ENCODE peak calls at places on chromosome 18, in nine cellular contexts. I is GM12878; V is naive thymus-derived CD4-positive, alpha-beta T cell; C is right lobe of liver; B is IMR-90; O is brain microvascular endothelial cell; F is neural progenitor cell; Y is heart left ventricle; N is colonic mucosa. M is an unnamed sample.

GRCh38 chr18:34543356-34543755 is 166.7 kb upstream of the DTNA start:
- DNase-seq in I (no peak), V (no peak), C (no peak), B (no peak), O (no peak), F (no peak), Y (no peak), N (no peak), M (no peak)

GRCh38 chr18:56475250-56475649 is 163.1 kb downstream of the TXNL1 start:
- DNase-seq in I (no peak), V (no peak), C (no peak), B (no peak), O (no peak), F (no peak), Y (no peak), N (no peak), M (no peak)

GRCh38 chr18:61398961-61399632 is 65.9 kb downstream of the CDH20 start:
- DNase-seq in I (no peak), V (no peak), C (no peak), B (peak), O (peak), F (no peak), Y (no peak), N (no peak), M (peak)

GRCh38 chr18:73201940-73202339 is 334.2 kb upstream of the NETO1 start:
- DNase-seq in I (no peak), V (no peak), C (no peak), B (peak), O (peak), F (no peak), Y (no peak), N (no peak), M (peak)

GRCh38 chr18:43596106-43596712 is 318.9 kb upstream of the SYT4 start:
- DNase-seq in I (no peak), V (no peak), C (no peak), B (peak), O (no peak), F (peak), Y (no peak), N (no peak), M (no peak)

GRCh38 chr18:36628435-36629094 is 200.2 kb downstream of the TPGS2 start:
- DNase-seq in I (no peak), V (no peak), C (no peak), B (peak), O (peak), F (no peak), Y (no peak), N (no peak), M (peak)

GRCh38 chr18:47689386-47689785 is 241.1 kb downstream of the SMAD2 start:
- DNase-seq in I (no peak), V (no peak), C (no peak), B (no peak), O (no peak), F (peak), Y (no peak), N (no peak), M (no peak)

GRCh38 chr18:45850021-45850420 is 24.5 kb downstream of the SIGLEC15 start:
- DNase-seq in I (peak), V (no peak), C (no peak), B (no peak), O (peak), F (peak), Y (no peak), N (no peak), M (no peak)

GRCh38 chr18:46856975-46857374 is 60.3 kb downstream of the PIAS2 start:
- DNase-seq in I (no peak), V (no peak), C (no peak), B (no peak), O (no peak), F (no peak), Y (no peak), N (no peak), M (no peak)

GRCh38 chr18:50879302-50880107 is 587 bp downstream of the ME2 start:
- DNase-seq in I (no peak), V (peak), C (no peak), B (peak), O (peak), F (no peak), Y (peak), N (peak), M (no peak)

GRCh38 chr18:77119101-77119850 is 13.3 kb downstream of the MBP start:
- DNase-seq in I (no peak), V (no peak), C (peak), B (no peak), O (no peak), F (no peak), Y (no peak), N (peak), M (no peak)

GRCh38 chr18:63648241-63648640 is 4.2 kb upstream of the SERPINB4 start:
- DNase-seq in I (no peak), V (no peak), C (no peak), B (peak), O (peak), F (no peak), Y (no peak), N (no peak), M (no peak)

GRCh38 chr18:36583155-36583745 is 245.6 kb downstream of the TPGS2 start:
- DNase-seq in I (peak), V (no peak), C (peak), B (no peak), O (peak), F (peak), Y (no peak), N (no peak), M (no peak)

GRCh38 chr18:75211002-75211621 is 515 bp downstream of the TSHZ1 start:
- DNase-seq in I (no peak), V (peak), C (no peak), B (peak), O (no peak), F (peak), Y (no peak), N (peak), M (no peak)

GRCh38 chr18:75213610-75214009 is 3.0 kb downstream of the TSHZ1 start:
- DNase-seq in I (no peak), V (no peak), C (no peak), B (peak), O (no peak), F (no peak), Y (no peak), N (no peak), M (no peak)

GRCh38 chr18:75210274-75211001 is at the start of gene TSHZ1:
- DNase-seq in I (peak), V (peak), C (peak), B (peak), O (peak), F (peak), Y (peak), N (peak), M (peak)

GRCh38 chr18:75211721-75212625 is 1.4 kb downstream of the TSHZ1 start:
- DNase-seq in I (no peak), V (peak), C (peak), B (peak), O (no peak), F (peak), Y (peak), N (peak), M (no peak)

GRCh38 chr18:75212626-75213110 is 2.1 kb downstream of the TSHZ1 start:
- DNase-seq in I (no peak), V (no peak), C (no peak), B (no peak), O (no peak), F (no peak), Y (no peak), N (peak), M (no peak)
- H3K4me3 ChIP-seq in I (peak), V (peak), C (peak), B (peak), O (peak), F (no peak), Y (peak), N (peak), M (peak)

GRCh38 chr18:75072672-75073371 is 136.1 kb downstream of the PTGR3 start:
- DNase-seq in I (no peak), V (no peak), C (no peak), B (no peak), O (no peak), F (no peak), Y (no peak), N (no peak), M (no peak)
- H3K27ac ChIP-seq in I (no peak), V (no peak), C (no peak), B (no peak), O (no peak), F (no peak), Y (no peak), N (no peak), M (no peak)

GRCh38 chr18:6427281-6427680 is 12.6 kb upstream of the L3MBTL4 start:
- DNase-seq in I (no peak), V (no peak), C (no peak), B (no peak), O (no peak), F (no peak), Y (no peak), N (no peak), M (no peak)
- H3K4me3 ChIP-seq in I (no peak), V (no peak), C (no peak), B (no peak), O (no peak), F (no peak), Y (no peak), N (no peak), M (no peak)

DNA sequence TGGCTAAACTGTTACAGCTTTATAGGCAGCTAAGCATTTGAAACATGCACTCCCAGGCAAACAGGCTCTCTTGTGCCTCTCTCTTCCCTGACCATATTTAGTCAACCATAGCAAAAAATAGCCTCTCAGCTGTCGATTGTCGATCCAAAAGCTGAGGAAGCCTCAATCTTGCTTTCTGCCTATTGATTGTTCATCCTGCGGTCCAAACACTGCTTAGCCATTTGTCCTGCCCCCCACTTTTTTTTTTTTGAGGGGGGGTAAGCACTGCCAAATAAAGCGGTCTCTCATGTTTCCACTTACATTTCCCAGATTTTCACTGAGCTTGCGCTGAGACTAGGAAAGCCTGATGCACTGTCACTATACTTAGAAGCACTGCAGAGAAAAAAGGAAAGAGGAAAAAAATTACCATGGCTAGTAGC is 90.8 kb downstream of the MIB1 start:
- DNase-seq in I (no peak), V (no peak), C (no peak), B (peak), O (peak), F (peak), Y (peak), N (no peak), M (peak)
- H3K27ac ChIP-seq in I (no peak), V (no peak), C (no peak), B (no peak), O (no peak), F (no peak), Y (peak), N (no peak), M (no peak)

GRCh38 chr18:24176727-24177416 is 38.0 kb downstream of the CABYR start:
- DNase-seq in I (peak), V (no peak), C (peak), B (peak), O (peak), F (peak), Y (peak), N (peak), M (peak)
- H3K4me3 ChIP-seq in I (peak), V (no peak), C (no peak), B (no peak), O (no peak), F (no peak), Y (no peak), N (no peak), M (no peak)

GRCh38 chr18:79657342-79657996 is 22.1 kb upstream of the CTDP1 start:
- DNase-seq in I (no peak), V (no peak), C (no peak), B (no peak), O (no peak), F (peak), Y (no peak), N (no peak), M (no peak)
- H3K27ac ChIP-seq in I (no peak), V (no peak), C (no peak), B (no peak), O (no peak), F (no peak), Y (no peak), N (no peak), M (no peak)

DNA sequence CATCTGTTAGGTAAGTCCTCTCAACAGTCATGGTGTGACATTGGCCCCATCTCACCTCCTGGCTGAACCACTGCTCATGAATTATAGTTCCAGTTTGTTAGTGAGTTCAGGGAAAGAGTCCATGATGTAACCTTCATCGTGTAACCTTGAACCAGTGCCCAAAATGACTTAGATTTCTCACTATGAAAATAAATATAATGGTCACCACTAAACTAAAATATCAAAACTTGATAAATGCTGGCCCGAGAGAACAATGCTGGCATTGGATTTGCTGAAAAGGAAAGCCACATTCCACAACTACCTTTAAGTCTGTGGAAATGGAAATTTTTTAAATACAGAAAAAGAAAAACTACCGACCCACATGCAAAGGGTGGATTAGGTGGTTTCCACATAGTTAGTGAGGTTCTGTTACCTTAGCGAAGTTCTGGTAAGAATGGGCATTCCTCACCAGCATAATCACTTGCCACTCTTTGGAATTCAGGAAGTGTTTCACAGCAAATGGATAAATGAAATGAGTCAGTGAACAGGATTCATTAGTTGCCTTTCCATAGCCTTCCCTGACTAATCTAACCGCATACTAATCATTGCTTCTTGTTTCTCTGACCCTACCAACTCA is 133.9 kb upstream of the CTAGE1 start:
- DNase-seq in I (no peak), V (no peak), C (no peak), B (peak), O (peak), F (no peak), Y (no peak), N (no peak), M (peak)
- H3K4me3 ChIP-seq in I (no peak), V (no peak), C (no peak), B (no peak), O (no peak), F (no peak), Y (no peak), N (no peak), M (no peak)

GRCh38 chr18:3265564-3266033 is 3.7 kb downstream of the MYL12B start:
- DNase-seq in I (no peak), V (no peak), C (no peak), B (peak), O (no peak), F (peak), Y (no peak), N (no peak), M (no peak)
- H3K27ac ChIP-seq in I (peak), V (peak), C (peak), B (no peak), O (no peak), F (no peak), Y (peak), N (no peak), M (no peak)

DNA sequence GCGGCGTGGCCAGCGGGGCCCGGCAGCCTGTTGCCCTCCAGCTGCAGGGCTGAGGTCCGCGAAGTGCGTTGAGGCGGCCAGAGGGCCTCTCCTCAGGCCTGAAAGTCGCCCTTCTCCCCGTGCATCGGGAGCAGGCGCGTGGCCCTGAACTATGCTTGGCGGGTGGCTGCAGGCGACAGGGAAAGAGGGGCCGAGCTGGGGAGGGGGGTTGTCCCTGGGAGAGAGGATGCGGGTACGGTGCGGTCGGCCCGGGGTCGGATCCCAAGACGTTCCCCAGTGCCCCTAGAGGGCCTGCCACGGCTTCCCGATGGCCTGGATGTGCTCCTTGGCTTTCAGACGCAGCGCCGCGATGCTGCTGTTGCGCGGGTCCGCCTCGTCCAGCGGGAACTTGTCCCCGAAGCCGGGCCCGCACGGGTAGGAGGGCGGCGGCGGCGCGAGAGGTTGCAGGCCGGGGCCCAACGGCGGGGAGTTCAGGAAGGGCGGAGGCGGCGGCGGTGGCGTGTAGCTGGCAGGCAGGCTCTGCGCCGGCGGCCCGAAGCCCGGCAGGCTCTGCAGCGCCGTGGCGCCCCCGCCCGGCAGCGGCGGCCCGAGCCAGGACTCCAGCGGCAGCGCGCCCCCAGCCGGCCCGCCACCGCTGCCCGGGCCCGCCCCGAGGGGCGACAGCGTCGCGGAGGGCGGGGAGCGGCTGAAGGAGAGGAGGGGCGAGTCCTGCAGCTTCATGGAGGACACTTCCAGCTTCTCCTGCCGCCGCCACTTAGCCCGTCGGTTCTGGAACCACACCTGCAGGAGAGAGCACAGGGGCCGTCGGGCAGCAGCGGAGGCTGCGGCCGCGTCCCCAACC is 4.3 kb downstream of the RAX start:
- DNase-seq in I (no peak), V (no peak), C (no peak), B (no peak), O (no peak), F (peak), Y (peak), N (no peak), M (no peak)
- H3K4me3 ChIP-seq in I (no peak), V (no peak), C (no peak), B (peak), O (no peak), F (peak), Y (peak), N (no peak), M (no peak)